ENCODE peak calls at places on chromosomes 3 and 15, in eight cellular contexts. V is fibroblast of lung; D is GM13976; L is activated T-cell treated with anti-CD3 and anti-CD28 coated beads, Interleukin-2, amount 50 U/mL, for 24 hours; J is adrenal gland; I is mesendoderm; G is Kasumi-1; C is coronary artery. O is an unnamed sample.

GRCh38 chr3:100463646-100464155 is 28.7 kb upstream of the TMEM45A start:
- DNase-seq in V (no peak), D (no peak), L (no peak), J (no peak), I (no peak), G (no peak), C (no peak), O (no peak)

GRCh38 chr3:197478746-197479668 is 76.8 kb downstream of the BDH1 start:
- DNase-seq in V (no peak), D (no peak), L (no peak), J (no peak), I (no peak), G (no peak), C (no peak), O (no peak)

GRCh38 chr15:32790352-32790999 is 72.7 kb downstream of the GREM1 start:
- DNase-seq in V (peak), D (no peak), L (no peak), J (no peak), I (no peak), G (no peak), C (no peak), O (no peak)

GRCh38 chr3:152243301-152243711 is 25.4 kb upstream of the MBNL1 start:
- DNase-seq in V (no peak), D (no peak), L (no peak), J (no peak), I (no peak), G (no peak), C (no peak), O (peak)

GRCh38 chr3:55180936-55181535 is 253.2 kb upstream of the LRTM1 start:
- DNase-seq in V (peak), D (peak), L (no peak), J (peak), I (no peak), G (peak), C (no peak), O (peak)

GRCh38 chr3:57079221-57079831 is 18.9 kb downstream of the SPATA12 start:
- DNase-seq in V (no peak), D (peak), L (no peak), J (peak), I (peak), G (no peak), C (no peak), O (peak)

GRCh38 chr3:63855333-63855940 is 8.2 kb downstream of the THOC7 start:
- DNase-seq in V (no peak), D (no peak), L (no peak), J (no peak), I (peak), G (no peak), C (no peak), O (no peak)

GRCh38 chr3:85838921-85839320 is 880.1 kb downstream of the CADM2 start:
- DNase-seq in V (no peak), D (no peak), L (no peak), J (no peak), I (no peak), G (no peak), C (no peak), O (no peak)

GRCh38 chr15:74313889-74314288 is 53.6 kb downstream of the CYP11A1 start:
- DNase-seq in V (no peak), D (no peak), L (no peak), J (no peak), I (no peak), G (no peak), C (no peak), O (no peak)

GRCh38 chr15:80367094-80367493 is 37.1 kb upstream of the ARNT2 start:
- DNase-seq in V (peak), D (no peak), L (no peak), J (no peak), I (peak), G (no peak), C (no peak), O (peak)

GRCh38 chr3:62884041-62884870 is 9.0 kb upstream of the CADPS start:
- DNase-seq in V (no peak), D (no peak), L (no peak), J (no peak), I (peak), G (no peak), C (no peak), O (no peak)

GRCh38 chr3:67620869-67621268 is 33.5 kb downstream of the SUCLG2 start:
- DNase-seq in V (no peak), D (no peak), L (no peak), J (no peak), I (no peak), G (no peak), C (no peak), O (no peak)

GRCh38 chr3:105647047-105647446 is 221.8 kb downstream of the CBLB start:
- DNase-seq in V (peak), D (no peak), L (no peak), J (peak), I (peak), G (peak), C (no peak), O (peak)

GRCh38 chr3:37530298-37530697 is 331.4 kb upstream of the CTDSPL start:
- DNase-seq in V (no peak), D (no peak), L (no peak), J (no peak), I (peak), G (no peak), C (no peak), O (peak)

GRCh38 chr3:55164191-55164590 is 236.3 kb upstream of the LRTM1 start:
- DNase-seq in V (peak), D (no peak), L (no peak), J (no peak), I (no peak), G (no peak), C (no peak), O (no peak)

GRCh38 chr3:115113367-115113766 is 33.7 kb downstream of the ZBTB20 start:
- DNase-seq in V (peak), D (no peak), L (no peak), J (no peak), I (no peak), G (no peak), C (no peak), O (no peak)

GRCh38 chr15:93037341-93038063 is 51.5 kb downstream of the RGMA start:
- DNase-seq in V (peak), D (peak), L (no peak), J (no peak), I (no peak), G (no peak), C (peak), O (no peak)

GRCh38 chr3:14265246-14265962 is 86.8 kb downstream of the LSM3 start:
- DNase-seq in V (peak), D (no peak), L (no peak), J (peak), I (no peak), G (no peak), C (no peak), O (no peak)

GRCh38 chr15:70560617-70561328 is 202.6 kb downstream of the UACA start:
- DNase-seq in V (no peak), D (no peak), L (peak), J (no peak), I (no peak), G (no peak), C (peak), O (no peak)

GRCh38 chr3:73298243-73299183 is 237.1 kb downstream of the EBLN2 start:
- DNase-seq in V (no peak), D (no peak), L (no peak), J (no peak), I (no peak), G (no peak), C (no peak), O (no peak)

GRCh38 chr3:61858054-61858453 is 296.7 kb downstream of the PTPRG start:
- DNase-seq in V (peak), D (no peak), L (no peak), J (no peak), I (no peak), G (peak), C (no peak), O (no peak)

GRCh38 chr3:10551821-10552630 is 46.6 kb upstream of the ATP2B2 start:
- DNase-seq in V (no peak), D (no peak), L (peak), J (no peak), I (no peak), G (peak), C (peak), O (peak)

O was measured in erythroblast.